ENCODE peak calls at places on chromosomes 2 and 18, in six cellular contexts. A is right cardiac atrium; C is anterior cingulate cortex; Z is stimulated activated CD8-positive, alpha-beta memory T cell treated with anti-CD3 and anti-CD28 coated beads, Interleukin-2, amount 100 ng/mL, for 48 hours; K is GM04504; J is HS-5. E is an unnamed sample.

GRCh38 chr2:19214682-19215391 is 143.6 kb downstream of the OSR1 start:
- DNase-seq in A (no peak), C (no peak), J (no peak), Z (no peak), K (no peak), E (no peak)

GRCh38 chr2:109141006-109141600 is 12.1 kb downstream of the SH3RF3 start:
- DNase-seq in J (no peak), A (no peak), Z (no peak), C (no peak), K (no peak), E (no peak)

GRCh38 chr2:103773884-103774283 is 1012.1 kb downstream of the TMEM182 start:
- DNase-seq in Z (no peak), J (peak), C (no peak), K (no peak), A (no peak), E (no peak)

GRCh38 chr2:170680172-170680913 is 34.8 kb upstream of the SP5 start:
- DNase-seq in A (no peak), Z (no peak), J (no peak), K (no peak), C (no peak), E (no peak)

GRCh38 chr2:120620025-120620793 is 115.5 kb upstream of the GLI2 start:
- DNase-seq in C (no peak), K (peak), A (no peak), J (peak), Z (no peak), E (no peak)

GRCh38 chr2:54773838-54774237 is 50.4 kb downstream of the EML6 start:
- DNase-seq in C (no peak), J (no peak), A (no peak), Z (no peak), K (no peak), E (no peak)

GRCh38 chr2:20597868-20598183 is 53.1 kb downstream of the HS1BP3 start:
- DNase-seq in A (no peak), C (no peak), J (no peak), Z (no peak), K (no peak), E (no peak)

GRCh38 chr2:75130171-75130570 is 69.1 kb downstream of the TACR1 start:
- DNase-seq in K (no peak), J (no peak), A (no peak), C (no peak), Z (no peak), E (no peak)

GRCh38 chr2:20190170-20190569 is 34.8 kb downstream of the SDC1 start:
- DNase-seq in Z (no peak), K (no peak), A (no peak), J (no peak), C (no peak), E (no peak)

GRCh38 chr18:29226201-29226600 is 1049.3 kb upstream of the CDH2 start:
- DNase-seq in K (no peak), C (no peak), Z (no peak), A (no peak), J (no peak), E (no peak)

GRCh38 chr18:3036108-3036507 is 23.2 kb upstream of the LPIN2 start:
- DNase-seq in Z (no peak), A (no peak), J (no peak), K (no peak), C (no peak), E (no peak)

GRCh38 chr2:191927319-191927867 is 80.5 kb upstream of the CAVIN2 start:
- DNase-seq in K (peak), Z (no peak), A (peak), C (no peak), J (peak), E (no peak)

GRCh38 chr2:71742953-71743601 is 289.7 kb downstream of the DYSF start:
- DNase-seq in K (peak), A (peak), Z (no peak), C (no peak), J (peak), E (no peak)